ENCODE peak calls at places on chromosomes 11 and 22, in seven cellular contexts. D, C, P, O, A, E and K are unnamed samples. For H3K9me3 and H3K27me3, the result is how much of the 10 kb centered on the place peaks cover.

GRCh38 chr22:45276507-45276906 is 8.2 kb upstream of the UPK3A start:
- DNase-seq in D (no peak), C (no peak), P (no peak), O (no peak), A (no peak), E (no peak), K (no peak)

GRCh38 chr11:68011046-68011943 is 1.2 kb downstream of the ALDH3B1 start:
- DNase-seq in D (no peak), C (no peak), P (no peak), O (no peak), A (no peak), E (no peak), K (no peak)

GRCh38 chr11:118051136-118051610 is 25.7 kb upstream of the TMPRSS4 start:
- DNase-seq in D (no peak), C (no peak), P (peak), O (no peak), A (no peak), E (no peak), K (no peak)

GRCh38 chr11:65558785-65559509 is 788 bp upstream of the LTBP3 start:
- DNase-seq in D (no peak), C (peak), P (no peak), O (no peak), A (no peak), E (peak), K (peak)

GRCh38 chr11:46471943-46472661 is 80.5 kb upstream of the CHRM4 start:
- DNase-seq in D (no peak), C (no peak), P (no peak), O (no peak), A (peak), E (no peak), K (no peak)

GRCh38 chr22:42720263-42721044 is at the start of gene A4GALT:
- DNase-seq in D (no peak), C (no peak), P (no peak), O (no peak), A (no peak), E (no peak), K (no peak)

GRCh38 chr11:125941606-125942275 is 4.1 kb upstream of the VSIG10L2 start:
- DNase-seq in D (peak), C (peak), P (no peak), O (peak), A (no peak), E (peak), K (peak)

GRCh38 chr11:78221396-78222315 is 32.9 kb downstream of the USP35 start:
- DNase-seq in D (no peak), C (no peak), P (peak), O (no peak), A (no peak), E (no peak), K (no peak)

GRCh38 chr22:42902875-42903510 is 45.9 kb upstream of the ARFGAP3 start:
- DNase-seq in D (no peak), C (no peak), P (no peak), O (no peak), A (no peak), E (peak), K (no peak)

GRCh38 chr11:129249351-129249750 is 57.2 kb upstream of the ARHGAP32 start:
- DNase-seq in D (no peak), C (no peak), P (no peak), O (no peak), A (no peak), E (no peak), K (no peak)

GRCh38 chr11:104918113-104918824 is 20.0 kb upstream of the CASP12 start:
- DNase-seq in D (no peak), C (no peak), P (no peak), O (no peak), A (no peak), E (no peak), K (no peak)

GRCh38 chr11:69943066-69943465 is 123.8 kb upstream of the FGF3 start:
- DNase-seq in D (no peak), C (no peak), P (no peak), O (peak), A (no peak), E (no peak), K (no peak)

GRCh38 chr11:110196241-110196754 is 100.1 kb downstream of the RDX start:
- DNase-seq in D (peak), C (no peak), P (peak), O (no peak), A (no peak), E (no peak), K (peak)

GRCh38 chr11:112005422-112006094 is 19.6 kb upstream of the DLAT start:
- DNase-seq in D (no peak), C (no peak), P (no peak), O (no peak), A (no peak), E (no peak), K (no peak)

GRCh38 chr22:21937041-21937820 is 15.4 kb downstream of the PPM1F start:
- DNase-seq in D (peak), C (peak), P (no peak), O (no peak), A (peak), E (no peak), K (no peak)

GRCh38 chr11:68965901-68966868 is 14.6 kb downstream of the MRGPRD start:
- DNase-seq in D (no peak), C (no peak), P (no peak), O (no peak), A (no peak), E (no peak), K (peak)

GRCh38 chr11:29173660-29174062 is 843.2 kb downstream of the KCNA4 start:
- DNase-seq in D (no peak), C (no peak), P (no peak), O (no peak), A (no peak), E (no peak), K (no peak)

GRCh38 chr11:85196955-85197354 is 430.2 kb downstream of the DLG2 start:
- DNase-seq in D (no peak), C (no peak), P (no peak), O (no peak), A (no peak), E (no peak), K (no peak)

GRCh38 chr11:69166186-69167115 is 10.7 kb downstream of the SMIM38 start:
- DNase-seq in D (no peak), C (no peak), P (no peak), O (peak), A (no peak), E (no peak), K (peak)

GRCh38 chr22:47434336-47435203 is 672.1 kb downstream of the TBC1D22A start:
- DNase-seq in D (no peak), C (no peak), P (peak), O (no peak), A (no peak), E (no peak), K (no peak)

GRCh38 chr11:134474070-134474860 is 62.2 kb upstream of the B3GAT1 start:
- DNase-seq in D (no peak), C (no peak), P (no peak), O (no peak), A (no peak), E (no peak), K (no peak)

GRCh38 chr11:134470238-134470637 is 58.2 kb upstream of the B3GAT1 start:
- DNase-seq in D (no peak), C (no peak), P (no peak), O (no peak), A (no peak), E (no peak), K (no peak)

GRCh38 chr11:134472188-134472455 is 60.1 kb upstream of the B3GAT1 start:
- DNase-seq in D (no peak), C (no peak), P (no peak), O (no peak), A (no peak), E (no peak), K (no peak)

GRCh38 chr11:134469627-134470026 is 57.6 kb upstream of the B3GAT1 start:
- DNase-seq in D (no peak), C (no peak), P (no peak), O (no peak), A (no peak), E (no peak), K (no peak)

DNA sequence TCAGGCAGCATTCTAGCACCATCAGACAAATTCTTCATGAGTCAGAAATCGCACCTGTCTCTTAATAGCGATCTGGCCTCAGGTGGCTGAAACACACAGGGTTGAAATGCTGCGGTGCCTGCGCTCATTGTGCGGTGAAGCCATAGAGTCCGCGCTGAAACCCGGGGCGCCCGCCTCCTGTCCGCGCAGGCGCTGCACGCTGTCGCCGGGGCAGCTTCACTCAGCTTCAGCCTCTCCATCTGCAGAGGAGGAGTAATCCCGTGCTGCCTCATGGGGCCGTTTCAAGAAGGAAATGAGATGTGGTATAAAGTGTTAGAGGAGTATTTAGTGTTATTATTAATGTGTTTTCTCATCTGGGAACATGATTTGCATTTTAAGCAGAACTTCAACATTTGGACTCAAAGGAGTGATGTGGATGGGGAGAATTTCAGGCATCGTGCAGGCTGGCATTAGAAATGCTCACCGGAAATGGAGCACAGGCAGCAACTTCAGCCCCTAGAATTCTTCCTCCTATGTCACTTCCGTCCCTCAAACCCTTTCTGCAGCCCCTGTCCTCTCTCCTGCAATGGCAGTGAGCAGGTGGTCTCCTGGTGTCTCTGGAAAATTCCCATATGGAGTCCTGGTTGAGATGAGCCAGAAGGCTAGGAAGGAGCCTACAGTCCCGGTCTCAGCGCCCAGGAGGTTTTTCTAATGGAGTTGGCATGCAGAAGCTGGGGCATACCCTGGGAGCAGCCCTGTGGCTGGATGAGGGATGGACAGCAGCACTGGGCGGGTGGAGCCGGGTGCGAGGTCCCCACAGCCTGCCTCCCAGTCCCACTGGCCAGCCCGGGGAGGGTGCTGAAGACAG is 59.5 kb upstream of the B3GAT1 start:
- DNase-seq in D (no peak), C (no peak), P (no peak), O (peak), A (no peak), E (no peak), K (no peak)
- H3K9me3 ChIP-seq in D (under half), C (under half), P (under half), O (under half), A (under half), E (under half), K (under half)

GRCh38 chr11:8261921-8262551 is 1.6 kb downstream of the LMO1 start:
- DNase-seq in D (no peak), C (no peak), P (no peak), O (no peak), A (no peak), E (no peak), K (no peak)

GRCh38 chr11:8263769-8264410 is at the start of gene LMO1:
- DNase-seq in D (peak), C (peak), P (no peak), O (peak), A (peak), E (peak), K (peak)

GRCh38 chr11:8262552-8263108 is 1.0 kb downstream of the LMO1 start:
- DNase-seq in D (no peak), C (peak), P (no peak), O (peak), A (peak), E (peak), K (peak)

GRCh38 chr11:8261316-8261715 is 2.4 kb downstream of the LMO1 start:
- DNase-seq in D (no peak), C (no peak), P (no peak), O (no peak), A (no peak), E (no peak), K (no peak)

GRCh38 chr11:8263109-8263768 is 439 bp downstream of the LMO1 start:
- DNase-seq in D (no peak), C (no peak), P (no peak), O (no peak), A (no peak), E (no peak), K (no peak)
- H3K4me3 ChIP-seq in D (no peak), C (peak), P (peak), O (peak), A (peak), E (peak), K (peak)

DNA sequence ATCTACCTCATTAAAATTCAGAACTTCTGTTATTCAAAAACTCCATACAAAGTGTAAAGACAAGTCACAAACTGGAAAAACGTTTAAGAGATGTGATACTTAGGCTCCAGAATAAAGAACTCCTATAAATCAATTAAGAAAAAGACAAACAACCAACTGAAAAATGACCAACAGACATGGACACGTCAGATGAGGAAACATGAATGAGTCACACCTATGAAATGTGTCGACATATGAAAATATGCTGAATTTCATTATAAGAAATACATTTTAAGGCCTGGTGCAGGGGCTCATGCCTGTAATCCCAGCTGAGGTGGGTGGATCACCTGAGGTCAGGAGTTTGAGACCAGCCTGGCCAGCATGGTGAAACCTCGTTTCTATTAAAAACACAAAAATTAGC is 78.7 kb downstream of the ENTHD1 start:
- DNase-seq in D (no peak), C (no peak), P (no peak), O (no peak), A (no peak), E (no peak), K (no peak)
- H3K27me3 ChIP-seq in D (under half), C (under half), P (under half), O (under half), A (under half), E (under half), K (under half)

GRCh38 chr22:49425356-49425755 is 402.3 kb downstream of the BRD1 start:
- DNase-seq in D (no peak), C (no peak), P (no peak), O (no peak), A (no peak), E (no peak), K (no peak)
- H3K9me3 ChIP-seq in D (under half), C (under half), P (under half), O (under half), A (under half), E (under half), K (under half)

DNA sequence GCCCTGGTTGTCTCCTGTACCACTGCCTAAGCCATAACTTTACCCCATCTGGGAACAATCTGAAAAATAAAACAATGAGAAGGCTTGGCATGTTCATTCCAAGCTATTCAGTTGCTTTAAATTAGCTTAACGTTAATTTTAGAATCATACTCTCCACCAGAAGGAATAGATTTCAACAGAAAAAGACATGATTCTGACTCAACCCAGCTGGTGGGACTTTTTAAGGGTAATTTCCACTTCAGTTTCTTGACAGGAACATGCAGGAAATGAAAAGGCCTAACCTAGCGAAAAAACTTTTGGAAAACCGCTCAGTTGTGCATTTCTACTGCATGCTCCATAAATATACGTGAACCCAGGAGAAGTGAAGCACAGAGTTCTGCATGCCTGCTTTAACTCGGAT is 7.9 kb downstream of the SF3A1 start:
- DNase-seq in D (no peak), C (no peak), P (no peak), O (no peak), A (no peak), E (no peak), K (no peak)
- H3K4me3 ChIP-seq in D (no peak), C (no peak), P (no peak), O (no peak), A (no peak), E (no peak), K (no peak)

DNA sequence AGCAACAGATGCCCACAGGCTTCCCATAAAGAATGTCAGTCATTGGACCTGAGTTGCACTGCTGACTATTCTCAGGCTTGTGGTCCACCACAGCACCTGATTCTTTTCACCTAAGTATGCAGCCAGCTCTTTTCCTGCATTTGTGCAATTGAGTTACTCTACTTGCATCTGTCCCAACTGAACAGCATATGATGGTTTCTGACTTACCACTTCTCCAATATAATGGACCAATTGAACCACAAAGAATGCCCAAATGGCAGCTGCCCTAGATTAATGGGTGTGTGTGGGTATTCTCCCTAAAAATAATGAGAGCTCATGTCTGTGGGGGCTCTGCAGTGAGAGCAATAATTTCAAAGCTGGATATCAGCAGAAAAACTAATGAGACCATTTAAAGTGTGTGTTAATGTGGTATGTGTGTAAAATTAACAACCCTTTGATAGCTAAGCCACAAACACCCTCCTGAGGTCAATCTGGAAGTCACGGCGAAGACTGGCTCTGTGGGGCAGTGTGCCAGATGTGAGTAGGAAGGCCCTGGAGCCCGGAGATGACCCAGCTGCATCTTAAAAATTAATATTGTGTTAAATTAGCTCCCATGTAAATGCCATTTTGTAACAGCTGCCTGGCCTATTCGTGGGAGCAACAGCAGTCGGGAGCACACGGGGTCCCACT is 43.8 kb downstream of the SC5D start:
- DNase-seq in D (no peak), C (no peak), P (no peak), O (no peak), A (no peak), E (no peak), K (peak)
- H3K27me3 ChIP-seq in D (under half), C (under half), P (under half), O (under half), A (under half), E (under half), K (under half)

DNA sequence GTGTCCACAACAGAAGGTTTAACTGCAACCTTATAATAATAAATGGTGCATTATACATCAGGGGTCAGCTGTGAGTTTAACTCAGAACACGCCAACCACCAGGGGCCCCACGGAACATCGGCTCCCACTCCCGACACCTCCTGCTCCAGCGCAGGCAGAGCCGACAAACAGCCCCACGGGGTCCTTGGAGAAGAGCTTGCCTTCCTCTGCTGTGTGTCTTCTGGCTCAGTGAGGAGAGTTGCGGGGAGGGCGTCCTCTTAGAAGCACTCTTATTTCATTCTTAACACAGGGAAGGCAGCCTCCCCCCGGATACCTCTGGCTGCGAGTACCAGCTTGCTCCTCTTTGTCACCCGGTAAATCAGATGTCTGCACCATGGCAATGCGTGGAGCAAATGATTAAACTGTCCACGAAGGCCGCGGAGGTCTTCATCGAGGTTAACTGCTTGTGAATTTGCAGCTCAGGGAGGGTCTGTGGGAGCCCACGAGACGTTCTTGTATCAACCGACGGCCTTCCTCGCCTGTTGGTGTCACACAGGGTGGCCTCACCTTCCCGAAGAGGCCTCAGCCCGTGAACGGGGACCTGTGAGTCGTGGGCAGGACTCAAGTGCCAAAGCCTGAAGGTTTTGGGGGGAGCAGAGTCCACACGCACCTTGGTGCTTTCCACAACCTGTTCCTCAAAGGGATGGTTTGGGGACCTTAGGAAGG is 464.0 kb downstream of the BRD1 start:
- DNase-seq in D (peak), C (no peak), P (no peak), O (no peak), A (no peak), E (peak), K (no peak)
- H3K9me3 ChIP-seq in D (under half), C (under half), P (under half), O (under half), A (under half), E (under half), K (under half)